ENCODE peak calls at places on chromosomes 1 and 21, in four cellular contexts. One of them, this sample, is unnamed.

GRCh38 chr1:60753508-60753907 is 328.9 kb upstream of the NFIA start:
- DNase-seq in activated CD8-positive, alpha-beta memory T cell treated with anti-CD3 and anti-CD28 coated beads for 24 hours: no peak
- DNase-seq in T-helper 9 cell: no peak
- DNase-seq in SW 1271: no peak
- DNase-seq in this sample: no peak

GRCh38 chr1:182888736-182889531 is 49.8 kb downstream of the DHX9 start:
- DNase-seq in activated CD8-positive, alpha-beta memory T cell treated with anti-CD3 and anti-CD28 coated beads for 24 hours: no peak
- DNase-seq in SW 1271: no peak
- DNase-seq in T-helper 9 cell: no peak
- DNase-seq in this sample: no peak

GRCh38 chr1:232579461-232579860 is 50.5 kb downstream of the SIPA1L2 start:
- DNase-seq in activated CD8-positive, alpha-beta memory T cell treated with anti-CD3 and anti-CD28 coated beads for 24 hours: no peak
- DNase-seq in T-helper 9 cell: no peak
- DNase-seq in SW 1271: no peak
- DNase-seq in this sample: no peak

GRCh38 chr1:59360170-59360569 is 63.3 kb downstream of the FGGY start:
- DNase-seq in T-helper 9 cell: no peak
- DNase-seq in activated CD8-positive, alpha-beta memory T cell treated with anti-CD3 and anti-CD28 coated beads for 24 hours: no peak
- DNase-seq in SW 1271: no peak
- DNase-seq in this sample: no peak

GRCh38 chr1:35243681-35244080 is 24.8 kb upstream of the ZMYM4 start:
- DNase-seq in T-helper 9 cell: no peak
- DNase-seq in SW 1271: no peak
- DNase-seq in activated CD8-positive, alpha-beta memory T cell treated with anti-CD3 and anti-CD28 coated beads for 24 hours: no peak
- DNase-seq in this sample: no peak

GRCh38 chr1:224747578-224747977 is 131.5 kb downstream of the CNIH3 start:
- DNase-seq in T-helper 9 cell: no peak
- DNase-seq in activated CD8-positive, alpha-beta memory T cell treated with anti-CD3 and anti-CD28 coated beads for 24 hours: no peak
- DNase-seq in SW 1271: no peak
- DNase-seq in this sample: no peak

GRCh38 chr1:159444507-159444906 is 5.0 kb downstream of the OR10J1 start:
- DNase-seq in T-helper 9 cell: no peak
- DNase-seq in activated CD8-positive, alpha-beta memory T cell treated with anti-CD3 and anti-CD28 coated beads for 24 hours: no peak
- DNase-seq in SW 1271: no peak
- DNase-seq in this sample: no peak

GRCh38 chr21:23384679-23385078 is 2222.6 kb downstream of the MRPL39 start:
- DNase-seq in SW 1271: no peak
- DNase-seq in activated CD8-positive, alpha-beta memory T cell treated with anti-CD3 and anti-CD28 coated beads for 24 hours: no peak
- DNase-seq in T-helper 9 cell: no peak
- DNase-seq in this sample: no peak

GRCh38 chr1:225070972-225071371 is 141.5 kb downstream of the DNAH14 start:
- DNase-seq in SW 1271: no peak
- DNase-seq in T-helper 9 cell: no peak
- DNase-seq in activated CD8-positive, alpha-beta memory T cell treated with anti-CD3 and anti-CD28 coated beads for 24 hours: no peak
- DNase-seq in this sample: no peak

GRCh38 chr1:109243860-109244552 is 5.3 kb upstream of the CELSR2 start:
- DNase-seq in SW 1271: no peak
- DNase-seq in T-helper 9 cell: no peak
- DNase-seq in activated CD8-positive, alpha-beta memory T cell treated with anti-CD3 and anti-CD28 coated beads for 24 hours: no peak
- DNase-seq in this sample: no peak

GRCh38 chr1:165793951-165794350 is 25.3 kb upstream of the TMCO1 start:
- DNase-seq in activated CD8-positive, alpha-beta memory T cell treated with anti-CD3 and anti-CD28 coated beads for 24 hours: no peak
- DNase-seq in SW 1271: no peak
- DNase-seq in T-helper 9 cell: no peak
- DNase-seq in this sample: no peak

GRCh38 chr1:71593523-71593922 is 512.7 kb upstream of the ZRANB2 start:
- DNase-seq in T-helper 9 cell: no peak
- DNase-seq in activated CD8-positive, alpha-beta memory T cell treated with anti-CD3 and anti-CD28 coated beads for 24 hours: no peak
- DNase-seq in SW 1271: no peak
- DNase-seq in this sample: no peak

GRCh38 chr1:109846148-109846547 is 64.5 kb upstream of the CSF1 start:
- DNase-seq in activated CD8-positive, alpha-beta memory T cell treated with anti-CD3 and anti-CD28 coated beads for 24 hours: no peak
- DNase-seq in T-helper 9 cell: no peak
- DNase-seq in SW 1271: no peak
- DNase-seq in this sample: no peak

GRCh38 chr1:94961582-94961981 is 34.7 kb upstream of the CNN3 start:
- DNase-seq in T-helper 9 cell: no peak
- DNase-seq in SW 1271: no peak
- DNase-seq in activated CD8-positive, alpha-beta memory T cell treated with anti-CD3 and anti-CD28 coated beads for 24 hours: no peak
- DNase-seq in this sample: no peak

GRCh38 chr1:22508991-22509390 is 54.3 kb upstream of the EPHA8 start:
- DNase-seq in SW 1271: no peak
- DNase-seq in activated CD8-positive, alpha-beta memory T cell treated with anti-CD3 and anti-CD28 coated beads for 24 hours: no peak
- DNase-seq in T-helper 9 cell: no peak
- DNase-seq in this sample: no peak

GRCh38 chr1:61051455-61052392 is 30.6 kb upstream of the NFIA start:
- DNase-seq in SW 1271: no peak
- DNase-seq in activated CD8-positive, alpha-beta memory T cell treated with anti-CD3 and anti-CD28 coated beads for 24 hours: no peak
- DNase-seq in T-helper 9 cell: no peak
- DNase-seq in this sample: no peak

GRCh38 chr1:171061425-171062143 is 29.1 kb upstream of the FMO3 start:
- DNase-seq in T-helper 9 cell: no peak
- DNase-seq in SW 1271: no peak
- DNase-seq in activated CD8-positive, alpha-beta memory T cell treated with anti-CD3 and anti-CD28 coated beads for 24 hours: no peak
- DNase-seq in this sample: no peak

GRCh38 chr1:156154317-156154749 is 948 bp downstream of the SEMA4A start:
- DNase-seq in SW 1271: no peak
- DNase-seq in T-helper 9 cell: no peak
- DNase-seq in activated CD8-positive, alpha-beta memory T cell treated with anti-CD3 and anti-CD28 coated beads for 24 hours: no peak
- DNase-seq in this sample: peak

GRCh38 chr21:25578070-25578961 is 29.0 kb downstream of the MRPL39 start:
- DNase-seq in T-helper 9 cell: no peak
- DNase-seq in activated CD8-positive, alpha-beta memory T cell treated with anti-CD3 and anti-CD28 coated beads for 24 hours: peak
- DNase-seq in SW 1271: no peak
- DNase-seq in this sample: no peak

GRCh38 chr1:174358786-174359453 is 88.8 kb upstream of the GPR52 start:
- DNase-seq in activated CD8-positive, alpha-beta memory T cell treated with anti-CD3 and anti-CD28 coated beads for 24 hours: no peak
- DNase-seq in T-helper 9 cell: no peak
- DNase-seq in SW 1271: no peak
- DNase-seq in this sample: no peak

GRCh38 chr1:48674641-48675040 is 102.0 kb downstream of the BEND5 start:
- DNase-seq in activated CD8-positive, alpha-beta memory T cell treated with anti-CD3 and anti-CD28 coated beads for 24 hours: no peak
- DNase-seq in SW 1271: no peak
- DNase-seq in T-helper 9 cell: no peak
- DNase-seq in this sample: no peak

This sample was measured in naive thymus-derived CD8-positive, alpha-beta T cell.